ENCODE peak calls at places on chromosomes 7 and 10, in four cellular contexts. One of them, this sample, is unnamed.

GRCh38 chr7:25303380-25304321 is 75.4 kb upstream of the NPVF start:
- DNase-seq in K562: no peak
- DNase-seq in A549: no peak
- DNase-seq in GM12878: no peak
- DNase-seq in this sample: no peak

GRCh38 chr10:109456566-109457361 is 466.5 kb downstream of the XPNPEP1 start:
- DNase-seq in K562: no peak
- DNase-seq in A549: no peak
- DNase-seq in GM12878: no peak
- DNase-seq in this sample: no peak

GRCh38 chr10:98268694-98269386 is 846 bp upstream of the LOXL4 start:
- DNase-seq in K562: peak; percentile 35
- DNase-seq in A549: peak; percentile 18
- DNase-seq in GM12878: no peak
- DNase-seq in this sample: peak; percentile 72

GRCh38 chr10:133388973-133389818 is 4.8 kb upstream of the MTG1 start:
- DNase-seq in K562: peak; percentile 23
- DNase-seq in A549: no peak
- DNase-seq in GM12878: peak; percentile 99
- DNase-seq in this sample: no peak

GRCh38 chr10:119538632-119539358 is 3.7 kb downstream of the RGS10 start:
- DNase-seq in K562: peak; percentile 33
- DNase-seq in A549: no peak
- DNase-seq in GM12878: no peak
- DNase-seq in this sample: no peak

GRCh38 chr10:31887850-31888249 is 40.8 kb downstream of the ARHGAP12 start:
- DNase-seq in K562: no peak
- DNase-seq in A549: no peak
- DNase-seq in GM12878: no peak
- DNase-seq in this sample: no peak

GRCh38 chr10:35643151-35643975 is 1.3 kb upstream of the FZD8 start:
- DNase-seq in K562: peak; percentile 52
- DNase-seq in A549: peak; percentile 28
- DNase-seq in GM12878: no peak
- DNase-seq in this sample: no peak

GRCh38 chr10:8073696-8074416 is 19.4 kb downstream of the GATA3 start:
- DNase-seq in K562: no peak
- DNase-seq in A549: no peak
- DNase-seq in GM12878: no peak
- DNase-seq in this sample: no peak

GRCh38 chr7:28793383-28793782 is 164.7 kb downstream of the TRIL start:
- DNase-seq in K562: no peak
- DNase-seq in A549: no peak
- DNase-seq in GM12878: no peak
- DNase-seq in this sample: no peak

GRCh38 chr7:51065766-51066165 is 250.8 kb downstream of the COBL start:
- DNase-seq in K562: no peak
- DNase-seq in A549: no peak
- DNase-seq in GM12878: no peak
- DNase-seq in this sample: no peak

GRCh38 chr10:92834981-92835380 is 13.3 kb upstream of the EXOC6 start:
- DNase-seq in K562: no peak
- DNase-seq in A549: no peak
- DNase-seq in GM12878: no peak
- DNase-seq in this sample: no peak

GRCh38 chr7:165661-166369 is 26.6 kb upstream of the FAM20C start:
- DNase-seq in K562: no peak
- DNase-seq in A549: no peak
- DNase-seq in GM12878: no peak
- DNase-seq in this sample: no peak

GRCh38 chr7:23333671-23334246 is 34.6 kb downstream of the MALSU1 start:
- DNase-seq in K562: no peak
- DNase-seq in A549: peak; percentile 88
- DNase-seq in GM12878: no peak
- DNase-seq in this sample: no peak

GRCh38 chr10:59265140-59265539 is 88.7 kb downstream of the PHYHIPL start:
- DNase-seq in K562: peak; percentile 32
- DNase-seq in A549: no peak
- DNase-seq in GM12878: no peak
- DNase-seq in this sample: no peak

GRCh38 chr10:8042864-8043568 is 11.5 kb upstream of the GATA3 start:
- DNase-seq in K562: no peak
- DNase-seq in A549: no peak
- DNase-seq in GM12878: no peak
- DNase-seq in this sample: no peak

GRCh38 chr10:83606275-83606674 is 533.0 kb upstream of the GHITM start:
- DNase-seq in K562: no peak
- DNase-seq in A549: no peak
- DNase-seq in GM12878: no peak
- DNase-seq in this sample: no peak

DNA sequence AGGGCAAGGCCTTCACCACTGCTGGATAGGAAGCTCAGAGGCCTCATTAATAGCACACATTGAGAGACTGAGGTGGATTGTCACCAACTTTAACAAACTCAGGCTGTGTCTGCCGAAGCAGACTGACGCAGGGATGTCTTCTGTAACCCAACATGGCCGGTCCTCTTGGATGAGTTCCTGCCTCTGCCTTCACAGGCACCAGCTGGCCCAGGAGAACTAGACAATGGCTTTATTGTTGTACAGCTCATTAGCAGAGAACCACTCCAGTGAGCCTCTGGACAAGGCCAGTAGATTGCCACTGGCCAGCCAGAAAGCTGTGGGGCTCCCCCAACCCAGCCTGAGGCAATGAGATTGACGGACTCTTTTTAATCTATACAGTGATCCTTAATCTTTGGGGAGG is 9.4 kb downstream of the NODAL start:
- DNase-seq in K562: no peak
- DNase-seq in A549: no peak
- DNase-seq in GM12878: no peak
- DNase-seq in this sample: peak; percentile 57
- TF ChIP-seq MYC in K562: no peak
- TF ChIP-seq MYC in A549: no peak
- TF ChIP-seq MYC in GM12878: no peak
- TF ChIP-seq MYC in this sample: no peak

GRCh38 chr7:92584953-92585352 is 5.2 kb downstream of the FAM133B start:
- DNase-seq in K562: no peak
- DNase-seq in A549: peak; percentile 68
- DNase-seq in GM12878: no peak
- DNase-seq in this sample: peak; percentile 42
- TF ChIP-seq POLR2AphosphoS2 in K562: no peak
- TF ChIP-seq POLR2AphosphoS2 in A549: no peak
- TF ChIP-seq POLR2AphosphoS2 in GM12878: no peak
- TF ChIP-seq POLR2AphosphoS2 in this sample: no peak

GRCh38 chr7:77217474-77218185 is 18.0 kb upstream of the FGL2 start:
- DNase-seq in K562: no peak
- DNase-seq in A549: no peak
- DNase-seq in GM12878: no peak
- DNase-seq in this sample: no peak

GRCh38 chr7:77226357-77226839 is 26.8 kb upstream of the FGL2 start:
- DNase-seq in K562: no peak
- DNase-seq in A549: no peak
- DNase-seq in GM12878: no peak
- DNase-seq in this sample: no peak

GRCh38 chr7:77222065-77222464 is 22.4 kb upstream of the FGL2 start:
- DNase-seq in K562: no peak
- DNase-seq in A549: no peak
- DNase-seq in GM12878: no peak
- DNase-seq in this sample: no peak

GRCh38 chr7:77222819-77223218 is 23.2 kb upstream of the FGL2 start:
- DNase-seq in K562: no peak
- DNase-seq in A549: no peak
- DNase-seq in GM12878: no peak
- DNase-seq in this sample: no peak

DNA sequence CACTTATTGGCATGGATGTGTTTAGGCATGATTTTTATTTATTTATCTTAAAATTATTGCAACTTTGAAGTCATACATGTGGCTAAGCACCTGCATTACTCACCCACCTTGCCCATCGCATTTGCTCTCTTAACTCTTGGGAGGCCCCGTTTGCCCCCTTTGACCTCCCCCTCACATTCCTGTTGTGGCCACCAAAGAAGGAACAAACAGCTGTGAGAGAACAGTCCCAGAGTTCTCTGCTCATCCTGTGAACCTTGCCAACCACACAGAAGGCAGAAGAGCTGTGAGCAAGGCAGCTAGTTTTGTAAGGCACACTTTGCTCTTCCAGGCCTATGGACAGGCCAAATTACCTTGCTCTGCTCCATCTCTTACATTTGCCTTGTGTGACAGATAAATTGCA is 23.6 kb upstream of the FGL2 start:
- DNase-seq in K562: no peak
- DNase-seq in A549: no peak
- DNase-seq in GM12878: no peak
- DNase-seq in this sample: peak; percentile 13
- TF ChIP-seq SMC3 in K562: no peak
- TF ChIP-seq SMC3 in A549: no peak
- TF ChIP-seq SMC3 in GM12878: no peak
- TF ChIP-seq SMC3 in this sample: no peak

GRCh38 chr7:6623589-6624245 is 8.3 kb downstream of the ZNF853 start:
- DNase-seq in K562: no peak
- DNase-seq in A549: no peak
- DNase-seq in GM12878: no peak
- DNase-seq in this sample: no peak
- TF ChIP-seq MYC in K562: no peak
- TF ChIP-seq MYC in A549: no peak
- TF ChIP-seq MYC in GM12878: no peak
- TF ChIP-seq MYC in this sample: no peak

GRCh38 chr7:79593819-79594218 is 140.4 kb upstream of the MAGI2 start:
- DNase-seq in K562: no peak
- DNase-seq in A549: no peak
- DNase-seq in GM12878: no peak
- DNase-seq in this sample: no peak

DNA sequence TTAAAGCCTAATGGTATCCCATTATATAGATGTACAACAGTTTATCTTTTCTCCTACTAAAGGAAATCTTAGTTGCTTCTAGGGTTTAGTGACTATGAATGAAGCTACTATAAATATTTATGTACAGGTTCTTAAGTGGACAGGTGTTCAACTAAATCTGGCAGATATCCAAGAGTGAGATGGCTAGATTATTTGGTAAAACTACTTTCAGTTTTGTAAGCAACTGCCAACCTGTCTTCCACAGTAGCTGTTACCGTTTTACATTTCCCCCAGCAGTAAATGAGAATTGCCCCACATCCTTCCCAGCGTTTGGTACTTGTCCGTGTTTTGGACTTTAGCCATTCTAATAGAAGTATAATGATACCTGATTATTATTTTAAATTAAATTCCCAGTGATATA is 144.9 kb upstream of the MAGI2 start:
- DNase-seq in K562: no peak
- DNase-seq in A549: no peak
- DNase-seq in GM12878: no peak
- DNase-seq in this sample: no peak
- TF ChIP-seq POLR2AphosphoS2 in K562: no peak
- TF ChIP-seq POLR2AphosphoS2 in A549: no peak
- TF ChIP-seq POLR2AphosphoS2 in GM12878: no peak
- TF ChIP-seq POLR2AphosphoS2 in this sample: no peak

DNA sequence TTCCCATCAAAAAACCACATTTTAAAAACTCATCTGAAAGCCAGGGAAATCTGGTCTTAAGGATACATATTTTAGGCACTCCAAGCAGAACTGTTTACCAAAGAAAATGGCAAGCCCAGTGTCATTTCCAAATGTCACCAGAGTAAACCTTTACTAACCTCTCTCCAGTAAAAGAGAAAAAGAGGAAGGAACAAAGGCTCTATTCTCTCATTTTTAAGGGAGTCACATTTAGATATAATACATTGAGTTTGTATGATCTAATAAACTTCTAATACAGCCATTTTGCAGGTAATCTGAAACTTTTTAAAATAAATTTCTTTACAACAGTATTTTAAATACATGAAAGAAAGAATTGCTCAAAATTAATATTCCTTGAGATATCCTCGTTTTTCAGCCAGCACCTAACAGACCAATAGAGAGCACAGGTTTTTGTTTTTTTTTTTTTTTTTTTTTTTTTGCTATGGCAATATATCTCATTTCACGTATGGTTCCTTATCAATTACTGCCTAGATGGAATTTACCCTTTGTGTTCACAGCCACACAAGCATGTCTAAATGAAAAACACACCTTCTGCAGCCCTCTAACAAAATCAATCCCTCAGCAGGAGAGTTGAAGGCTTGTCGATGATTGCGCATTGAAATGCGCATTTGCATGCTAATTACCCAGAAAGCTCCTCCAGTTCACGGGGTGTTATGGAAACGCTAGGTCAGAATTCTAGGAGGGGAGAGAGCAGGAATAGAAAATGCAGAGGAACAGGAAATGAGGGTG is 39.8 kb upstream of the MSRB2 start:
- DNase-seq in K562: peak; percentile 22
- DNase-seq in A549: no peak
- DNase-seq in GM12878: no peak
- DNase-seq in this sample: no peak
- TF ChIP-seq SMC3 in K562: no peak
- TF ChIP-seq SMC3 in A549: no peak
- TF ChIP-seq SMC3 in GM12878: no peak
- TF ChIP-seq SMC3 in this sample: no peak

GRCh38 chr7:36984710-36985308 is 260.5 kb upstream of the AOAH start:
- DNase-seq in K562: no peak
- DNase-seq in A549: no peak
- DNase-seq in GM12878: no peak
- DNase-seq in this sample: no peak
- TF ChIP-seq MYC in K562: no peak
- TF ChIP-seq MYC in A549: no peak
- TF ChIP-seq MYC in GM12878: no peak
- TF ChIP-seq MYC in this sample: no peak

This sample was measured in HepG2.